ENCODE peak calls at places on chromosome 12, in five cellular contexts. J, I, H, O and U are unnamed samples.

GRCh38 chr12:25382311-25383106 is 131.8 kb upstream of the KRAS start:
- DNase-seq in I (no peak), J (no peak), O (no peak), H (no peak), U (no peak)

GRCh38 chr12:109863961-109864712 is 16.2 kb downstream of the GLTP start:
- DNase-seq in H (no peak), I (no peak), O (peak; percentile 39), J (no peak), U (no peak)

GRCh38 chr12:64995831-64996230 is 125.3 kb downstream of the WIF1 start:
- DNase-seq in H (no peak), O (no peak), J (no peak), I (no peak), U (no peak)

GRCh38 chr12:32549675-32550079 is 129.4 kb upstream of the DNM1L start:
- DNase-seq in H (no peak), I (no peak), O (no peak), J (no peak), U (peak; percentile 16)

GRCh38 chr12:124745891-124746570 is 117.6 kb downstream of the SCARB1 start:
- DNase-seq in J (peak; percentile 97), I (no peak), H (no peak), O (peak; percentile 92), U (peak; percentile 91)

GRCh38 chr12:84191779-84192178 is 720.8 kb downstream of the SLC6A15 start:
- DNase-seq in H (no peak), J (no peak), I (no peak), O (no peak), U (no peak)

GRCh38 chr12:65313704-65314317 is 35.3 kb downstream of the MSRB3 start:
- DNase-seq in O (no peak), I (no peak), J (no peak), H (no peak), U (no peak)

GRCh38 chr12:127903146-127903545 is 363.8 kb upstream of the TMEM132C start:
- DNase-seq in I (no peak), J (no peak), O (no peak), H (no peak), U (no peak)

GRCh38 chr12:126676426-126676825 is 1590.5 kb upstream of the TMEM132C start:
- DNase-seq in J (no peak), I (no peak), H (no peak), O (no peak), U (no peak)

GRCh38 chr12:117662220-117662619 is 300.8 kb upstream of the NOS1 start:
- DNase-seq in J (no peak), O (no peak), I (no peak), H (no peak), U (no peak)

GRCh38 chr12:66302827-66303169 is 505 bp downstream of the HELB start:
- DNase-seq in H (no peak), I (no peak), J (no peak), O (no peak), U (no peak)

GRCh38 chr12:52324068-52324444 is 2.9 kb upstream of the KRT83 start:
- DNase-seq in O (no peak), I (no peak), H (no peak), J (peak; percentile 47), U (no peak)

GRCh38 chr12:102480401-102480800 is at the start of gene IGF1:
- DNase-seq in O (no peak), H (no peak), I (no peak), J (no peak), U (no peak)

GRCh38 chr12:64890873-64891468 is 66.5 kb downstream of the TBC1D30 start:
- DNase-seq in O (no peak), J (no peak), I (no peak), H (no peak), U (no peak)

GRCh38 chr12:76942276-76942675 is 63.5 kb upstream of the CSRP2 start:
- DNase-seq in J (no peak), H (no peak), I (no peak), O (no peak), U (no peak)

GRCh38 chr12:57093412-57094193 is 4.7 kb downstream of the NAB2 start:
- DNase-seq in I (no peak), J (peak; percentile 94), O (no peak), H (no peak), U (peak; percentile 72)

GRCh38 chr12:109947511-109947910 is 47.4 kb downstream of the TCHP start:
- DNase-seq in J (no peak), H (no peak), I (no peak), O (no peak), U (no peak)

GRCh38 chr12:106386836-106387555 is 29.4 kb downstream of the POLR3B start:
- DNase-seq in H (no peak), J (no peak), O (no peak), I (no peak), U (no peak)

GRCh38 chr12:104296718-104297117 is 6.8 kb upstream of the EID3 start:
- DNase-seq in O (no peak), J (no peak), H (no peak), I (no peak), U (no peak)

GRCh38 chr12:57483466-57483865 is 3.8 kb upstream of the ARHGAP9 start:
- DNase-seq in I (no peak), O (no peak), H (no peak), J (no peak), U (no peak)

GRCh38 chr12:59403259-59403932 is 192.4 kb upstream of the SLC16A7 start:
- DNase-seq in O (peak; percentile 5), I (no peak), J (peak; percentile 66), H (no peak), U (peak; percentile 79)

GRCh38 chr12:10167588-10167987 is 4.3 kb downstream of the OLR1 start:
- DNase-seq in H (no peak), O (no peak), I (no peak), J (no peak), U (peak; percentile 15)

GRCh38 chr12:95118138-95118787 is 44.8 kb upstream of the NR2C1 start:
- DNase-seq in H (no peak), I (no peak), O (no peak), J (no peak), U (no peak)

GRCh38 chr12:57897296-57897974 is 43.9 kb upstream of the ATP23 start:
- DNase-seq in O (no peak), I (no peak), H (no peak), J (no peak), U (no peak)

GRCh38 chr12:63882844-63883243 is 38.3 kb downstream of the SRGAP1 start:
- DNase-seq in I (no peak), H (no peak), J (no peak), O (no peak), U (no peak)

GRCh38 chr12:34406228-34406995 is 384.1 kb downstream of the ALG10 start:
- DNase-seq in H (no peak), J (peak; percentile 28), O (no peak), I (no peak), U (peak; percentile 4)

GRCh38 chr12:32039917-32040575 is 66.6 kb upstream of the BICD1 start:
- DNase-seq in J (no peak), O (no peak), H (no peak), I (no peak), U (no peak)

GRCh38 chr12:46299846-46300245 is 31.0 kb upstream of the SLC38A1 start:
- DNase-seq in H (no peak), J (no peak), O (no peak), I (no peak), U (no peak)

GRCh38 chr12:119758695-119759094 is 90.8 kb downstream of the PRKAB1 start:
- DNase-seq in J (no peak), H (no peak), O (no peak), I (no peak), U (no peak)

GRCh38 chr12:81520064-81520945 is 238.8 kb downstream of the PPFIA2 start:
- DNase-seq in O (no peak), I (no peak), J (no peak), H (no peak), U (no peak)

GRCh38 chr12:1457901-1458300 is 136.5 kb downstream of the FBXL14 start:
- DNase-seq in I (no peak), J (peak; percentile 86), O (no peak), H (no peak), U (no peak)

GRCh38 chr12:11922361-11922760 is 148.4 kb upstream of the BCL2L14 start:
- DNase-seq in H (no peak), O (no peak), I (no peak), J (no peak), U (no peak)

GRCh38 chr12:127401005-127401404 is 866.0 kb upstream of the TMEM132C start:
- DNase-seq in J (no peak), I (no peak), H (no peak), O (no peak), U (no peak)